ENCODE peak calls at places on chromosomes 13 and 19, in eight cellular contexts. One of them, this sample, is unnamed.

GRCh38 chr13:68895696-68896095 is 1211.9 kb upstream of the ATXN8OS start:
- DNase-seq in stomach: no peak
- DNase-seq in spleen: no peak
- DNase-seq in GM23338: no peak
- DNase-seq in H1: no peak
- DNase-seq in sigmoid colon: no peak
- DNase-seq in breast epithelium: no peak
- DNase-seq in HepG2: no peak
- DNase-seq in this sample: no peak

GRCh38 chr13:44969858-44970484 is 19.3 kb downstream of the NUFIP1 start:
- DNase-seq in sigmoid colon: no peak
- DNase-seq in breast epithelium: no peak
- DNase-seq in GM23338: peak
- DNase-seq in HepG2: peak
- DNase-seq in H1: no peak
- DNase-seq in spleen: no peak
- DNase-seq in stomach: no peak
- DNase-seq in this sample: no peak

GRCh38 chr13:27022571-27023311 is 148.9 kb downstream of the USP12 start:
- DNase-seq in sigmoid colon: peak
- DNase-seq in H1: no peak
- DNase-seq in spleen: no peak
- DNase-seq in breast epithelium: peak
- DNase-seq in GM23338: no peak
- DNase-seq in stomach: peak
- DNase-seq in HepG2: peak
- DNase-seq in this sample: no peak

GRCh38 chr19:32403291-32403995 is 2.1 kb upstream of the DPY19L3 start:
- DNase-seq in sigmoid colon: no peak
- DNase-seq in GM23338: no peak
- DNase-seq in H1: no peak
- DNase-seq in stomach: no peak
- DNase-seq in HepG2: no peak
- DNase-seq in spleen: no peak
- DNase-seq in breast epithelium: no peak
- DNase-seq in this sample: no peak

GRCh38 chr19:34041922-34042521 is 130.3 kb upstream of the LSM14A start:
- DNase-seq in HepG2: peak
- DNase-seq in H1: peak
- DNase-seq in sigmoid colon: peak
- DNase-seq in stomach: peak
- DNase-seq in spleen: peak
- DNase-seq in breast epithelium: peak
- DNase-seq in GM23338: peak
- DNase-seq in this sample: no peak

GRCh38 chr19:17871878-17872250 is at the start of gene SLC5A5:
- DNase-seq in H1: peak
- DNase-seq in HepG2: no peak
- DNase-seq in spleen: peak
- DNase-seq in stomach: no peak
- DNase-seq in breast epithelium: no peak
- DNase-seq in GM23338: peak
- DNase-seq in sigmoid colon: no peak
- DNase-seq in this sample: no peak

GRCh38 chr19:50794778-50795664 is 4.8 kb downstream of the ACP4 start:
- DNase-seq in sigmoid colon: no peak
- DNase-seq in H1: peak
- DNase-seq in HepG2: no peak
- DNase-seq in breast epithelium: no peak
- DNase-seq in GM23338: peak
- DNase-seq in stomach: no peak
- DNase-seq in spleen: no peak
- DNase-seq in this sample: no peak

GRCh38 chr13:37709318-37709717 is 110.8 kb upstream of the POSTN start:
- DNase-seq in spleen: no peak
- DNase-seq in H1: no peak
- DNase-seq in stomach: no peak
- DNase-seq in HepG2: no peak
- DNase-seq in sigmoid colon: no peak
- DNase-seq in GM23338: no peak
- DNase-seq in breast epithelium: no peak
- DNase-seq in this sample: no peak

DNA sequence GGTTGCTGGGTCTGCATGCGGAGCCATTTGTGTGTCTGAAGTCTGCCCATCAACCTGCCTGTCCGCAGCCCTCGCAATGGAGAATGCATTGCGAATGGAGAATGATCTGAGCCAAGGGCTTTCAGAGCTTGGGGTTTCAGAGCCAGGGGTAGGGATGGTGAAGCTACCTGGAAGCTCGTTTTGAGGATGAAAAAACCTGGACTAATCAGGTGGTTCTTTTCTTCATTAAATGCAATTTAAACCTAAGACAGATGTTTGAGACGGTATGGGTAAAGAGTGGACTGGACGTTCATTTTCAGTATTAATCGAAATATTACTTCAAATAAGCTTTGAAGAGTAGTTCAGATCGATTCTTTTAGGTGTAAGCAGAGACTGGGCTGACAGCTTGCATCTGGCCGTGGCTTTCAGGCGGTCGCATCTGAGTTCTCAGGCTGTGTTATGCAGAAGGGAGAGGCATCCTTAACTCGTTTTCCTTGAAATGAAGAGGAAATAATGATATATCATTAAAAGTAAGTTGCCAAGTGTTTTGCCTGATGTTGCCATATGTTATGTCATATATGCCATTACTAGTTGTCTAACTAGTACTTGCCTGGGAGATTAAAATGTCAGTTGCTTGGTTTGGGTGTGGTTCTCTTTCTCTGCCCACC is 801 bp downstream of the MCF2L start:
- DNase-seq in GM23338: no peak
- DNase-seq in H1: no peak
- DNase-seq in breast epithelium: no peak
- DNase-seq in spleen: no peak
- DNase-seq in HepG2: no peak
- DNase-seq in sigmoid colon: peak
- DNase-seq in stomach: no peak
- DNase-seq in this sample: no peak
- H3K27ac ChIP-seq in GM23338: no peak
- H3K27ac ChIP-seq in H1: no peak
- H3K27ac ChIP-seq in breast epithelium: peak
- H3K27ac ChIP-seq in spleen: peak
- H3K27ac ChIP-seq in HepG2: peak
- H3K27ac ChIP-seq in sigmoid colon: no peak
- H3K27ac ChIP-seq in stomach: peak
- H3K27ac ChIP-seq in this sample: no peak

DNA sequence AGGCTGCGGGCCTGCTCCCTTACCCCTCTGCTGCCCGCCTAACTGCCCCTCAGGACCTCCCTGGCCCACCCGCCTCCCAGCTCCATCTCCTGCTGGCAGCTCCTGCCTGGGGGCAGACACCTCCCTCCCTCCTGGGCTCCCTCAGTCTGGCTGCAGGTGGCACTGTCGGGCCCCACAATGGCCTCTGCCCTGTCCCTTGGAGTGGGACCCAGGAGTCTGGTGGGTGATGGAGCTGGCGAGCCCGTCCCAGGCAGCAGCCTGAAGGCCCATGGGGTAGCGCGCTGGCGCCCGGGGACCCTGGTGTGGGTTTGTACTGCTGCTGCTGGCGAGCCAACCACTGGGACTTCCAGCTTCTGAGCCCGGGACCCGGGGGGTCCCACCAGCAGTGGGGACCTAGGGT is 83.6 kb downstream of the KDM4B start:
- DNase-seq in breast epithelium: no peak
- DNase-seq in stomach: no peak
- DNase-seq in sigmoid colon: no peak
- DNase-seq in spleen: no peak
- DNase-seq in HepG2: no peak
- DNase-seq in H1: no peak
- DNase-seq in GM23338: peak
- DNase-seq in this sample: no peak
- H3K4me3 ChIP-seq in breast epithelium: no peak
- H3K4me3 ChIP-seq in stomach: no peak
- H3K4me3 ChIP-seq in sigmoid colon: no peak
- H3K4me3 ChIP-seq in spleen: no peak
- H3K4me3 ChIP-seq in HepG2: no peak
- H3K4me3 ChIP-seq in H1: no peak
- H3K4me3 ChIP-seq in GM23338: no peak
- H3K4me3 ChIP-seq in this sample: no peak

DNA sequence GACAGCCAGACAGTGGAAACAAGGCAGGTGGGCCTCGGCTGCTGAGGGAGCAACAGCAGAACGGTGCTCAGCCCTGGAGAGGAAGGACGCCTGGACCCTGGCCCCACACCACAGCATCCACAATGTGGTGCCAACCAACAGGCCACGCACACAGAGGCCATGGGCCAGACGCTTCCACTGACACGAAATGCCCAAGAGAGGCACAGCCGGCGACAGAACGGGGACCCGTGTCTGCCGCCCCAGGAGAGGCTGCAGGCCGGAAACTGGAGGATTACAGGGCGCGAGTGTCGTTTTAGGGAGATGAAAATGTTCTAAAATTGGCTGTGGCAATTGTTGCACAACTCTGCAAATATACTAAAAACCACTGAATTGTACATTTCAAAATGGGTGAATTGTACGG is 69.7 kb downstream of the RASA3 start:
- DNase-seq in stomach: no peak
- DNase-seq in sigmoid colon: no peak
- DNase-seq in breast epithelium: no peak
- DNase-seq in spleen: no peak
- DNase-seq in GM23338: no peak
- DNase-seq in H1: no peak
- DNase-seq in HepG2: no peak
- DNase-seq in this sample: no peak
- TF ChIP-seq POLR2AphosphoS5 in stomach: no peak
- TF ChIP-seq POLR2AphosphoS5 in sigmoid colon: no peak
- TF ChIP-seq POLR2AphosphoS5 in breast epithelium: no peak
- TF ChIP-seq POLR2AphosphoS5 in spleen: no peak
- TF ChIP-seq POLR2AphosphoS5 in GM23338: no peak
- TF ChIP-seq POLR2AphosphoS5 in H1: no peak
- TF ChIP-seq POLR2AphosphoS5 in HepG2: no peak
- TF ChIP-seq POLR2AphosphoS5 in this sample: no peak

GRCh38 chr19:3958836-3959765 is 11.8 kb downstream of the DAPK3 start:
- DNase-seq in sigmoid colon: peak
- DNase-seq in HepG2: no peak
- DNase-seq in breast epithelium: no peak
- DNase-seq in stomach: no peak
- DNase-seq in spleen: no peak
- DNase-seq in GM23338: no peak
- DNase-seq in H1: no peak
- DNase-seq in this sample: no peak

GRCh38 chr19:3963458-3964255 is 7.2 kb downstream of the DAPK3 start:
- DNase-seq in HepG2: no peak
- DNase-seq in GM23338: no peak
- DNase-seq in H1: no peak
- DNase-seq in spleen: no peak
- DNase-seq in breast epithelium: no peak
- DNase-seq in sigmoid colon: peak
- DNase-seq in stomach: no peak
- DNase-seq in this sample: no peak

GRCh38 chr19:3955688-3956087 is 15.2 kb downstream of the DAPK3 start:
- DNase-seq in breast epithelium: no peak
- DNase-seq in spleen: no peak
- DNase-seq in HepG2: no peak
- DNase-seq in sigmoid colon: peak
- DNase-seq in H1: no peak
- DNase-seq in GM23338: no peak
- DNase-seq in stomach: no peak
- DNase-seq in this sample: no peak

GRCh38 chr19:3961007-3961406 is 9.9 kb downstream of the DAPK3 start:
- DNase-seq in spleen: no peak
- DNase-seq in GM23338: no peak
- DNase-seq in HepG2: no peak
- DNase-seq in H1: no peak
- DNase-seq in stomach: no peak
- DNase-seq in breast epithelium: no peak
- DNase-seq in sigmoid colon: no peak
- DNase-seq in this sample: no peak

GRCh38 chr19:3959766-3960131 is 11.2 kb downstream of the DAPK3 start:
- DNase-seq in HepG2: no peak
- DNase-seq in spleen: no peak
- DNase-seq in GM23338: no peak
- DNase-seq in sigmoid colon: peak
- DNase-seq in H1: no peak
- DNase-seq in breast epithelium: no peak
- DNase-seq in stomach: no peak
- DNase-seq in this sample: no peak
- H3K27ac ChIP-seq in HepG2: no peak
- H3K27ac ChIP-seq in spleen: no peak
- H3K27ac ChIP-seq in GM23338: no peak
- H3K27ac ChIP-seq in sigmoid colon: no peak
- H3K27ac ChIP-seq in H1: no peak
- H3K27ac ChIP-seq in breast epithelium: peak
- H3K27ac ChIP-seq in stomach: no peak
- H3K27ac ChIP-seq in this sample: no peak

GRCh38 chr19:37079238-37079637 is 1.0 kb downstream of the ZNF420 start:
- DNase-seq in H1: no peak
- DNase-seq in GM23338: no peak
- DNase-seq in spleen: no peak
- DNase-seq in breast epithelium: no peak
- DNase-seq in HepG2: no peak
- DNase-seq in stomach: no peak
- DNase-seq in sigmoid colon: no peak
- DNase-seq in this sample: no peak
- H3K4me3 ChIP-seq in H1: peak
- H3K4me3 ChIP-seq in GM23338: peak
- H3K4me3 ChIP-seq in spleen: peak
- H3K4me3 ChIP-seq in breast epithelium: peak
- H3K4me3 ChIP-seq in HepG2: peak
- H3K4me3 ChIP-seq in stomach: peak
- H3K4me3 ChIP-seq in sigmoid colon: peak
- H3K4me3 ChIP-seq in this sample: peak

GRCh38 chr19:55389386-55390317 is 3.9 kb downstream of the RPL28 start:
- DNase-seq in H1: no peak
- DNase-seq in GM23338: no peak
- DNase-seq in sigmoid colon: no peak
- DNase-seq in spleen: no peak
- DNase-seq in HepG2: no peak
- DNase-seq in breast epithelium: no peak
- DNase-seq in stomach: no peak
- DNase-seq in this sample: no peak

GRCh38 chr19:55392820-55393219 is 7.1 kb downstream of the RPL28 start:
- DNase-seq in spleen: no peak
- DNase-seq in sigmoid colon: no peak
- DNase-seq in HepG2: no peak
- DNase-seq in breast epithelium: no peak
- DNase-seq in GM23338: peak
- DNase-seq in H1: no peak
- DNase-seq in stomach: no peak
- DNase-seq in this sample: no peak

GRCh38 chr19:55391702-55392615 is 6.2 kb downstream of the RPL28 start:
- DNase-seq in H1: no peak
- DNase-seq in HepG2: no peak
- DNase-seq in sigmoid colon: no peak
- DNase-seq in spleen: no peak
- DNase-seq in GM23338: peak
- DNase-seq in stomach: no peak
- DNase-seq in breast epithelium: no peak
- DNase-seq in this sample: no peak

GRCh38 chr19:55390461-55390880 is 4.7 kb downstream of the RPL28 start:
- DNase-seq in sigmoid colon: no peak
- DNase-seq in H1: no peak
- DNase-seq in GM23338: peak
- DNase-seq in spleen: no peak
- DNase-seq in HepG2: no peak
- DNase-seq in stomach: no peak
- DNase-seq in breast epithelium: no peak
- DNase-seq in this sample: no peak

GRCh38 chr19:55391191-55391670 is 5.5 kb downstream of the RPL28 start:
- DNase-seq in stomach: no peak
- DNase-seq in GM23338: no peak
- DNase-seq in sigmoid colon: no peak
- DNase-seq in H1: no peak
- DNase-seq in breast epithelium: no peak
- DNase-seq in HepG2: no peak
- DNase-seq in spleen: no peak
- DNase-seq in this sample: no peak
- TF ChIP-seq POLR2AphosphoS5 in stomach: no peak
- TF ChIP-seq POLR2AphosphoS5 in GM23338: no peak
- TF ChIP-seq POLR2AphosphoS5 in sigmoid colon: no peak
- TF ChIP-seq POLR2AphosphoS5 in H1: peak
- TF ChIP-seq POLR2AphosphoS5 in breast epithelium: no peak
- TF ChIP-seq POLR2AphosphoS5 in HepG2: peak
- TF ChIP-seq POLR2AphosphoS5 in spleen: peak
- TF ChIP-seq POLR2AphosphoS5 in this sample: no peak